ENCODE peak calls at places on chromosomes 4 and X, in six cellular contexts. L is testis, N is Panc1, B is suprapubic skin, D is fibroblast of lung, W is upper lobe of right lung. G is an unnamed sample.

GRCh38 chr4:70158576-70158975 is 4.5 kb downstream of the PRR27 start:
- DNase-seq in L (no peak), W (peak; percentile 51), B (no peak), D (no peak), N (no peak), G (no peak)

GRCh38 chr4:185559913-185560281 is 24.6 kb upstream of the PDLIM3 start:
- DNase-seq in N (no peak), B (no peak), L (no peak), D (peak; percentile 58), W (no peak), G (no peak)

GRCh38 chrX:15834051-15834450 is 20.6 kb downstream of the AP1S2 start:
- DNase-seq in W (no peak), D (no peak), B (no peak), L (no peak), N (no peak), G (no peak)

GRCh38 chr4:75643651-75644050 is 13.3 kb upstream of the CDKL2 start:
- DNase-seq in D (no peak), W (no peak), N (no peak), L (no peak), B (no peak), G (no peak)

GRCh38 chrX:154490021-154490413 is 412 bp downstream of the SLC10A3 start:
- DNase-seq in D (peak; percentile 60), B (no peak), L (peak; percentile 20), W (peak; percentile 73), N (no peak), G (no peak)

GRCh38 chrX:69613946-69614345 is 2.0 kb upstream of the EDA start:
- DNase-seq in B (no peak), L (no peak), D (no peak), N (no peak), W (no peak), G (no peak)

GRCh38 chrX:30275498-30275897 is 28.6 kb downstream of the MAGEB1 start:
- DNase-seq in N (no peak), B (no peak), W (no peak), L (no peak), D (peak; percentile 53), G (no peak)

GRCh38 chrX:118872102-118872566 is 48.5 kb downstream of the ZCCHC12 start:
- DNase-seq in D (no peak), W (no peak), B (no peak), N (no peak), L (peak; percentile 22), G (peak; percentile 6)

GRCh38 chr4:41748788-41749445 is 392 bp upstream of the PHOX2B start:
- DNase-seq in D (no peak), W (no peak), B (no peak), L (no peak), N (no peak), G (no peak)

GRCh38 chrX:45274576-45274975 is 73.9 kb upstream of the DIPK2B start:
- DNase-seq in D (no peak), W (no peak), L (no peak), B (no peak), N (no peak), G (no peak)

GRCh38 chrX:100593142-100593541 is 8.4 kb downstream of the TNMD start:
- DNase-seq in B (no peak), N (no peak), L (no peak), D (no peak), W (no peak), G (no peak)

GRCh38 chr4:2364654-2365053 is 53.8 kb downstream of the ZFYVE28 start:
- DNase-seq in D (peak; percentile 51), L (peak; percentile 49), W (peak; percentile 80), B (no peak), N (no peak), G (peak; percentile 24)

GRCh38 chr4:2334826-2335728 is 73.2 kb upstream of the MXD4 start:
- DNase-seq in B (peak; percentile 56), N (no peak), D (no peak), L (no peak), W (no peak), G (no peak)

GRCh38 chr4:153065286-153065685 is 129.2 kb downstream of the FHDC1 start:
- DNase-seq in D (no peak), L (no peak), W (no peak), B (no peak), N (no peak), G (no peak)

GRCh38 chr4:165359501-165359900 is 19.3 kb upstream of the CPE start:
- DNase-seq in D (peak; percentile 47), B (no peak), N (no peak), L (no peak), W (no peak), G (no peak)

GRCh38 chr4:27048350-27049100 is 187.9 kb downstream of the STIM2 start:
- DNase-seq in D (peak; percentile 51), B (no peak), L (no peak), W (no peak), N (peak; percentile 5), G (no peak)

GRCh38 chr4:81408341-81408740 is 63.4 kb downstream of the RASGEF1B start:
- DNase-seq in D (no peak), N (no peak), L (no peak), W (no peak), B (no peak), G (no peak)

GRCh38 chr4:185110375-185110823 is 32.7 kb upstream of the SLC25A4 start:
- DNase-seq in W (no peak), N (no peak), D (no peak), B (no peak), L (no peak), G (no peak)

GRCh38 chr4:76459291-76459723 is 24.3 kb downstream of the SHROOM3 start:
- DNase-seq in W (no peak), B (no peak), N (no peak), D (no peak), L (no peak), G (peak; percentile 26)

GRCh38 chr4:113781439-113782040 is 20.0 kb upstream of the CAMK2D start:
- DNase-seq in B (no peak), D (peak; percentile 72), W (no peak), N (no peak), L (no peak), G (no peak)

GRCh38 chr4:186587416-186588018 is 32.1 kb upstream of the MTNR1A start:
- DNase-seq in D (peak; percentile 75), N (peak; percentile 12), B (peak; percentile 84), L (peak; percentile 89), W (peak; percentile 76), G (peak; percentile 63)

GRCh38 chr4:68124262-68124661 is 5.4 kb downstream of the TMPRSS11F start:
- DNase-seq in D (no peak), N (no peak), L (no peak), B (no peak), W (no peak), G (no peak)

GRCh38 chr4:3261411-3262207 is 12.7 kb downstream of the MSANTD1 start:
- DNase-seq in L (no peak), N (no peak), B (peak; percentile 77), W (peak; percentile 55), D (no peak), G (peak; percentile 2)

GRCh38 chr4:20615492-20616136 is 84.6 kb upstream of the PACRGL start:
- DNase-seq in B (no peak), W (no peak), N (no peak), D (no peak), L (no peak), G (no peak)

GRCh38 chrX:153643431-153644351 is 3.3 kb upstream of the DUSP9 start:
- DNase-seq in L (no peak), B (no peak), N (no peak), D (no peak), W (peak; percentile 43), G (no peak)

GRCh38 chrX:154981116-154981411 is 41.5 kb downstream of the F8 start:
- DNase-seq in L (no peak), W (no peak), N (no peak), B (no peak), D (no peak), G (no peak)

GRCh38 chr4:99395595-99396364 is 39.4 kb downstream of the ADH7 start:
- DNase-seq in D (peak; percentile 41), B (no peak), N (no peak), W (no peak), L (no peak), G (no peak)

GRCh38 chr4:24266951-24267577 is 317.3 kb downstream of the DHX15 start:
- DNase-seq in L (no peak), B (no peak), N (no peak), D (no peak), W (no peak), G (no peak)

GRCh38 chr4:144597171-144597570 is 48.8 kb upstream of the HHIP start:
- DNase-seq in W (no peak), N (no peak), B (no peak), D (no peak), L (no peak), G (no peak)

GRCh38 chr4:138741366-138741765 is 274.2 kb upstream of the NOCT start:
- DNase-seq in L (no peak), N (no peak), W (no peak), D (no peak), B (no peak), G (no peak)

GRCh38 chrX:153379971-153380581 is 21.1 kb downstream of the PNMA6E start:
- DNase-seq in N (no peak), D (no peak), W (no peak), L (peak; percentile 18), B (no peak), G (no peak)

GRCh38 chr4:95091272-95091671 is 333.5 kb downstream of the BMPR1B start:
- DNase-seq in D (no peak), L (no peak), N (no peak), B (no peak), W (no peak), G (no peak)

GRCh38 chr4:110033994-110034393 is 121.3 kb downstream of the EGF start:
- DNase-seq in D (no peak), B (no peak), W (no peak), L (no peak), N (no peak), G (no peak)

GRCh38 chr4:54959656-54960055 is 165.7 kb downstream of the KDR start:
- DNase-seq in W (no peak), L (no peak), B (no peak), N (no peak), D (peak; percentile 47), G (no peak)

GRCh38 chr4:108181704-108182103 is 13.0 kb upstream of the LEF1 start:
- DNase-seq in B (no peak), N (no peak), D (no peak), W (no peak), L (no peak), G (no peak)
- TF ChIP-seq CTCF in B (no peak), N (peak; percentile 32), D (no peak), W (no peak), L (no peak), G (no peak)

DNA sequence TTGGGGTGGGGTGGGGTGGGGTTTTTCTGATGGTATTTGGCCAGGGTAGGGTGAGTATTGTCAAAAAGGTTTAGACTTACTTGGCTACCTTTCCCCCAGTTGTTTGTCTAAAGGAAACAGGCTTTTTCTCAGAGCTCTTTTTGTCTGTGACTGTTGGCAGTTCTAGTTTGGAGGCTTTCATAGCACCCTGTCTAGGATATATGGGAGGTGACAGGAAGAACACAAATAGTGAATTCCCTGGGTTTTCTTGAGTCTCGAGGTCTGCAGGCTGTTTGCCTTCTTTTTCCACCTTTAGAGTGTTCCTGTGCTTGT is 13.5 kb downstream of the RPS6KA3 start:
- DNase-seq in N (no peak), L (no peak), W (no peak), D (no peak), B (no peak), G (no peak)
- H3K27ac ChIP-seq in N (no peak overlapping the region), L (no peak overlapping the region), W (no peak overlapping the region), D (no peak overlapping the region), B (no peak overlapping the region), G (no peak overlapping the region)

GRCh38 chr4:150127757-150128156 is 49.5 kb downstream of the DCLK2 start:
- DNase-seq in N (no peak), D (peak; percentile 75), L (no peak), B (no peak), W (no peak), G (no peak)
- H3K4me1 ChIP-seq in N (peaks cover 15% of the 10 kb centered on the region), D (peaks cover 11% of the 10 kb centered on the region), L (no peaks in the 10 kb centered on the region), B (no peaks in the 10 kb centered on the region), W (peaks cover 6% of the 10 kb centered on the region), G (peaks cover 12% of the 10 kb centered on the region)

GRCh38 chr4:34261799-34262314 is 1982.5 kb downstream of the ARAP2 start:
- DNase-seq in W (no peak), N (no peak), D (no peak), B (no peak), L (no peak), G (no peak)
- TF ChIP-seq CTCF in W (no peak), N (no peak), D (no peak), B (no peak), L (no peak), G (no peak)

G was measured in heart right ventricle.